ENCODE peak calls at places on chromosome 10, in ten cellular contexts. D, I, U, F, O, H, Z, K, G and M are unnamed samples.

GRCh38 chr10:88923525-88923924 is 29.0 kb downstream of the ACTA2 start:
- DNase-seq in D (no peak), I (no peak), U (no peak), F (no peak), O (no peak), H (no peak), Z (no peak), K (no peak), G (no peak), M (no peak)

GRCh38 chr10:7411671-7412481 is 1.0 kb upstream of the SFMBT2 start:
- DNase-seq in D (no peak), I (peak; percentile 49), U (no peak), F (no peak), O (no peak), H (peak; percentile 26), Z (no peak), K (no peak), G (no peak), M (no peak)

GRCh38 chr10:104680467-104681401 is 39.6 kb downstream of the SORCS3 start:
- DNase-seq in D (no peak), I (no peak), U (no peak), F (no peak), O (no peak), H (no peak), Z (peak; percentile 80), K (peak; percentile 80), G (no peak), M (no peak)

GRCh38 chr10:91604936-91605534 is 27.8 kb downstream of the PPP1R3C start:
- DNase-seq in D (no peak), I (no peak), U (no peak), F (no peak), O (no peak), H (no peak), Z (no peak), K (no peak), G (no peak), M (no peak)

GRCh38 chr10:454860-455259 is 234.6 kb downstream of the DIP2C start:
- DNase-seq in D (no peak), I (no peak), U (no peak), F (no peak), O (peak; percentile 50), H (no peak), Z (no peak), K (no peak), G (peak; percentile 87), M (peak; percentile 50)

GRCh38 chr10:89310092-89310886 is 8.4 kb downstream of the IFIT2 start:
- DNase-seq in D (no peak), I (no peak), U (no peak), F (no peak), O (no peak), H (no peak), Z (no peak), K (no peak), G (no peak), M (no peak)

GRCh38 chr10:133465191-133465949 is 11.6 kb downstream of the SCART1 start:
- DNase-seq in D (no peak), I (no peak), U (no peak), F (no peak), O (no peak), H (peak; percentile 34), Z (no peak), K (no peak), G (no peak), M (no peak)

GRCh38 chr10:75547391-75548298 is 116.2 kb downstream of the LRMDA start:
- DNase-seq in D (no peak), I (no peak), U (no peak), F (no peak), O (no peak), H (no peak), Z (peak; percentile 17), K (no peak), G (peak; percentile 90), M (no peak)

GRCh38 chr10:688287-688620 is 1.2 kb downstream of the DIP2C start:
- DNase-seq in D (no peak), I (no peak), U (no peak), F (no peak), O (no peak), H (no peak), Z (no peak), K (no peak), G (no peak), M (no peak)

GRCh38 chr10:124646483-124647352 is 97.5 kb downstream of the FAM53B start:
- DNase-seq in D (no peak), I (no peak), U (no peak), F (peak; percentile 86), O (no peak), H (no peak), Z (peak; percentile 82), K (peak; percentile 32), G (peak; percentile 84), M (no peak)

GRCh38 chr10:125264091-125264490 is 103.7 kb upstream of the CTBP2 start:
- DNase-seq in D (no peak), I (no peak), U (no peak), F (no peak), O (no peak), H (no peak), Z (no peak), K (no peak), G (no peak), M (no peak)

GRCh38 chr10:28875535-28876208 is 198.4 kb downstream of the BAMBI start:
- DNase-seq in D (no peak), I (no peak), U (no peak), F (no peak), O (no peak), H (no peak), Z (peak; percentile 34), K (peak; percentile 15), G (peak; percentile 38), M (no peak)

GRCh38 chr10:78972947-78973900 is 95.5 kb upstream of the ZMIZ1 start:
- DNase-seq in D (peak; percentile 62), I (peak; percentile 79), U (peak; percentile 51), F (peak; percentile 72), O (peak; percentile 90), H (peak; percentile 98), Z (peak; percentile 94), K (peak; percentile 79), G (peak; percentile 93), M (peak; percentile 86)

GRCh38 chr10:102815790-102816549 is 21.2 kb downstream of the CYP17A1 start:
- DNase-seq in D (no peak), I (no peak), U (no peak), F (peak; percentile 69), O (peak; percentile 74), H (no peak), Z (peak; percentile 66), K (peak; percentile 7), G (peak; percentile 27), M (peak; percentile 24)

GRCh38 chr10:14556285-14556956 is 218.3 kb downstream of the FAM107B start:
- DNase-seq in D (no peak), I (no peak), U (no peak), F (no peak), O (no peak), H (peak; percentile 47), Z (peak; percentile 52), K (no peak), G (no peak), M (no peak)

GRCh38 chr10:20277820-20278219 is 461.6 kb downstream of the PLXDC2 start:
- DNase-seq in D (no peak), I (no peak), U (no peak), F (no peak), O (no peak), H (no peak), Z (no peak), K (no peak), G (no peak), M (no peak)

GRCh38 chr10:80272793-80273522 is 16.5 kb downstream of the MAT1A start:
- DNase-seq in D (no peak), I (no peak), U (no peak), F (no peak), O (no peak), H (no peak), Z (no peak), K (no peak), G (no peak), M (no peak)

GRCh38 chr10:70455213-70455630 is 13.7 kb upstream of the NODAL start:
- DNase-seq in D (no peak), I (no peak), U (no peak), F (no peak), O (no peak), H (no peak), Z (no peak), K (no peak), G (no peak), M (no peak)

GRCh38 chr10:3186365-3186764 is 13.8 kb upstream of the PITRM1 start:
- DNase-seq in D (peak; percentile 52), I (peak; percentile 46), U (no peak), F (no peak), O (no peak), H (no peak), Z (no peak), K (no peak), G (no peak), M (no peak)